ENCODE peak calls at places on chromosomes 1 and 21, in eight cellular contexts. C is stimulated activated CD4-positive, alpha-beta T cell treated with anti-CD3 and anti-CD28 coated beads, Interleukin-4, amount 100 ng/mL, for 48 hours; A is stimulated activated naive B cell treated with anti-CD40 and anti-IgM and Interleukin-4, amounts not matched to agents 10 μg/mL and 1 μg/mL and 100 μg/mL, for 72 hours; P is AML-193; H is psoas muscle; U is Peyer's patch; J is GDM1; K is neural crest cell. Z is an unnamed sample.

GRCh38 chr1:169364948-169365347 is 2.6 kb downstream of the NME7 start:
- DNase-seq in J (no peak), A (no peak), C (no peak), K (no peak), U (no peak), P (no peak), H (no peak), Z (no peak)

GRCh38 chr1:24186031-24186710 is 918 bp downstream of the IFNLR1 start:
- DNase-seq in J (no peak), U (peak; percentile 45), C (no peak), K (no peak), H (no peak), P (no peak), A (no peak), Z (no peak)

GRCh38 chr1:178650950-178651461 is 74.0 kb upstream of the RALGPS2 start:
- DNase-seq in C (no peak), P (no peak), H (no peak), J (no peak), A (no peak), U (peak; percentile 79), K (no peak), Z (no peak)

GRCh38 chr1:201489656-201490261 is 17.2 kb downstream of the CSRP1 start:
- DNase-seq in H (no peak), J (no peak), K (no peak), U (no peak), A (no peak), P (no peak), C (no peak), Z (no peak)

GRCh38 chr1:154276797-154277196 is 4.4 kb downstream of the HAX1 start:
- DNase-seq in U (no peak), H (no peak), J (no peak), C (peak; percentile 25), K (no peak), P (no peak), A (no peak), Z (no peak)

GRCh38 chr1:37513795-37514349 is 694 bp downstream of the MEAF6 start:
- DNase-seq in H (no peak), U (peak; percentile 64), A (peak; percentile 59), K (no peak), J (no peak), P (no peak), C (peak; percentile 54), Z (no peak)

GRCh38 chr1:87927391-87928073 is 598.9 kb downstream of the LMO4 start:
- DNase-seq in U (no peak), P (no peak), A (no peak), H (no peak), J (no peak), K (no peak), C (no peak), Z (no peak)

GRCh38 chr21:41713495-41714281 is 53.2 kb downstream of the RIPK4 start:
- DNase-seq in H (peak; percentile 24), C (no peak), U (peak; percentile 86), J (no peak), K (no peak), A (no peak), P (no peak), Z (no peak)

GRCh38 chr1:199113265-199113869 is 474.5 kb downstream of the PTPRC start:
- DNase-seq in K (peak; percentile 38), U (peak; percentile 58), H (no peak), A (peak; percentile 19), C (peak; percentile 57), P (peak; percentile 75), J (peak; percentile 66), Z (peak; percentile 71)

GRCh38 chr1:91701494-91701869 is 184.5 kb downstream of the TGFBR3 start:
- DNase-seq in A (no peak), K (no peak), U (no peak), P (no peak), H (no peak), J (no peak), C (no peak), Z (no peak)

GRCh38 chr21:43842742-43843141 is 22.3 kb upstream of the AGPAT3 start:
- DNase-seq in C (no peak), A (no peak), P (no peak), H (no peak), K (no peak), U (no peak), J (no peak), Z (peak; percentile 4)

GRCh38 chr1:63917571-63918394 is 144.0 kb downstream of the ROR1 start:
- DNase-seq in K (no peak), U (no peak), H (no peak), P (peak; percentile 15), C (peak; percentile 16), A (no peak), J (no peak), Z (no peak)

GRCh38 chr1:36400825-36401601 is 3.3 kb upstream of the LSM10 start:
- DNase-seq in U (peak; percentile 92), H (peak; percentile 85), C (peak; percentile 62), K (peak; percentile 66), J (no peak), A (peak; percentile 44), P (peak; percentile 86), Z (peak; percentile 66)

Z was measured in fibroblast of lung.